ENCODE peak calls at places on chromosomes 5 and 9, in nine cellular contexts. X, L, P, N, G, S, M, Q and F are unnamed samples.

GRCh38 chr9:19759066-19759465 is 29.8 kb downstream of the SLC24A2 start:
- DNase-seq in M (no peak), N (no peak), Q (no peak), S (no peak), G (no peak), X (no peak), P (no peak), L (no peak), F (no peak)

GRCh38 chr5:68884893-68885292 is 208.9 kb upstream of the SLC30A5 start:
- DNase-seq in S (no peak), G (no peak), X (peak), L (no peak), N (no peak), M (no peak), P (no peak), Q (no peak), F (no peak)

GRCh38 chr9:126531591-126531990 is 82.1 kb upstream of the LMX1B start:
- DNase-seq in N (no peak), X (no peak), Q (no peak), L (no peak), P (no peak), M (peak), S (no peak), G (no peak), F (no peak)

GRCh38 chr5:74303575-74303974 is 337.0 kb downstream of the ENC1 start:
- DNase-seq in P (no peak), G (no peak), Q (no peak), X (no peak), L (no peak), M (no peak), S (no peak), N (no peak), F (no peak)

GRCh38 chr9:22452415-22453010 is 5.9 kb downstream of the DMRTA1 start:
- DNase-seq in G (no peak), Q (peak), N (no peak), S (no peak), X (peak), P (no peak), L (peak), M (peak), F (peak)

GRCh38 chr9:18338042-18338441 is 135.9 kb upstream of the ADAMTSL1 start:
- DNase-seq in Q (no peak), M (no peak), X (peak), S (no peak), L (no peak), G (no peak), N (no peak), P (no peak), F (no peak)

GRCh38 chr5:14108170-14108996 is 34.8 kb upstream of the TRIO start:
- DNase-seq in S (peak), X (peak), Q (peak), P (no peak), M (no peak), G (peak), L (peak), N (peak), F (peak)

GRCh38 chr5:78698218-78698751 is 49.7 kb upstream of the LHFPL2 start:
- DNase-seq in L (no peak), S (no peak), P (no peak), G (no peak), N (no peak), M (no peak), Q (no peak), X (peak), F (peak)

GRCh38 chr5:139378101-139378825 is 4.8 kb downstream of the SLC23A1 start:
- DNase-seq in S (no peak), G (no peak), N (no peak), M (peak), Q (peak), X (no peak), P (no peak), L (no peak), F (no peak)

GRCh38 chr9:71692337-71692736 is 76.0 kb downstream of the CEMIP2 start:
- DNase-seq in X (no peak), G (no peak), Q (no peak), P (no peak), M (no peak), S (no peak), L (no peak), N (no peak), F (no peak)

GRCh38 chr9:32427111-32427873 is 42.8 kb downstream of the ACO1 start:
- DNase-seq in Q (peak), L (no peak), N (no peak), S (no peak), M (no peak), X (peak), P (no peak), G (no peak), F (peak)

GRCh38 chr5:59126665-59127354 is 543.9 kb downstream of the RAB3C start:
- DNase-seq in S (no peak), L (no peak), N (no peak), X (peak), Q (no peak), M (no peak), P (no peak), G (no peak), F (peak)

GRCh38 chr9:105503873-105504272 is 54.1 kb upstream of the FKTN start:
- DNase-seq in L (no peak), M (no peak), Q (no peak), X (no peak), S (no peak), G (no peak), N (no peak), P (no peak), F (no peak)

GRCh38 chr5:124544366-124545055 is 201.9 kb downstream of the ZNF608 start:
- DNase-seq in N (no peak), S (no peak), G (no peak), M (no peak), P (no peak), Q (no peak), X (no peak), L (no peak), F (no peak)

GRCh38 chr9:95360866-95361265 is 43.4 kb upstream of the FANCC start:
- DNase-seq in M (no peak), Q (no peak), N (no peak), P (no peak), X (no peak), G (no peak), L (no peak), S (no peak), F (no peak)

GRCh38 chr5:38258319-38259061 is at the start of gene EGFLAM:
- DNase-seq in G (no peak), P (no peak), S (no peak), Q (no peak), M (no peak), N (no peak), X (peak), L (no peak), F (no peak)

GRCh38 chr5:95238560-95239325 is 46.2 kb downstream of the MCTP1 start:
- DNase-seq in Q (no peak), L (peak), G (peak), N (no peak), X (peak), S (peak), P (no peak), M (no peak), F (no peak)

GRCh38 chr9:38338359-38339014 is 54.0 kb upstream of the ALDH1B1 start:
- DNase-seq in Q (no peak), X (no peak), M (no peak), N (no peak), G (no peak), P (no peak), L (no peak), S (no peak), F (no peak)

GRCh38 chr5:133706732-133707430 is 94.5 kb upstream of the FSTL4 start:
- DNase-seq in S (no peak), P (no peak), G (no peak), Q (no peak), M (peak), X (no peak), L (no peak), N (no peak), F (no peak)

GRCh38 chr5:14447958-14448881 is 133.4 kb upstream of the OTULINL start:
- DNase-seq in G (no peak), N (no peak), S (no peak), P (no peak), X (peak), L (peak), Q (no peak), M (no peak), F (peak)

GRCh38 chr5:125604104-125604503 is 819.1 kb upstream of the GRAMD2B start:
- DNase-seq in P (no peak), S (no peak), N (no peak), Q (no peak), M (no peak), X (no peak), G (no peak), L (no peak), F (no peak)

GRCh38 chr5:96114736-96115466 is 153.2 kb upstream of the ELL2 start:
- DNase-seq in Q (no peak), M (no peak), X (peak), L (no peak), N (no peak), S (peak), P (no peak), G (no peak), F (peak)

GRCh38 chr5:100683881-100684280 is 148.7 kb downstream of the FAM174A start:
- DNase-seq in L (no peak), Q (no peak), P (no peak), M (no peak), X (no peak), N (no peak), G (no peak), S (no peak), F (no peak)

GRCh38 chr5:81626524-81626923 is 124.4 kb downstream of the SSBP2 start:
- DNase-seq in S (peak), Q (no peak), P (no peak), N (no peak), G (peak), L (no peak), M (no peak), X (peak), F (peak)

GRCh38 chr5:154249786-154250185 is 59.3 kb downstream of the GALNT10 start:
- DNase-seq in S (no peak), P (no peak), X (no peak), Q (no peak), M (no peak), G (no peak), L (no peak), N (no peak), F (no peak)

GRCh38 chr9:131951905-131952304 is 127.8 kb downstream of the MED27 start:
- DNase-seq in P (no peak), Q (no peak), S (no peak), M (no peak), G (no peak), X (peak), L (no peak), N (no peak), F (no peak)

GRCh38 chr5:28286566-28286965 is 1248.2 kb upstream of the CDH9 start:
- DNase-seq in P (no peak), G (no peak), M (no peak), S (no peak), X (no peak), N (no peak), L (no peak), Q (no peak), F (no peak)

GRCh38 chr5:139644646-139645494 is 3.3 kb upstream of the CXXC5 start:
- DNase-seq in Q (no peak), X (no peak), M (peak), G (no peak), L (no peak), N (no peak), S (no peak), P (no peak), F (no peak)

GRCh38 chr5:10736354-10736753 is 24.7 kb downstream of the DAP start:
- DNase-seq in M (peak), P (no peak), L (no peak), S (no peak), Q (no peak), N (no peak), X (no peak), G (no peak), F (no peak)

GRCh38 chr9:81492710-81493447 is 196.5 kb downstream of the TLE1 start:
- DNase-seq in L (no peak), N (no peak), X (peak), M (no peak), G (peak), Q (no peak), P (no peak), S (peak), F (peak)

GRCh38 chr5:18216016-18216415 is 581.8 kb downstream of the TAF11L14 start:
- DNase-seq in L (no peak), X (no peak), P (no peak), N (no peak), G (no peak), S (no peak), Q (no peak), M (no peak), F (no peak)

GRCh38 chr5:31530541-31531265 is 1.2 kb downstream of the DROSHA start:
- DNase-seq in X (peak), P (no peak), G (no peak), L (no peak), N (no peak), S (no peak), Q (no peak), M (no peak), F (peak)

GRCh38 chr5:137734962-137735530 is 843 bp downstream of the KLHL3 start:
- DNase-seq in P (no peak), M (peak), X (peak), L (peak), Q (peak), N (no peak), S (no peak), G (no peak), F (no peak)

GRCh38 chr5:79771387-79771786 is 81.8 kb downstream of the CMYA5 start:
- DNase-seq in P (no peak), G (peak), M (no peak), N (no peak), L (no peak), Q (no peak), X (peak), S (no peak), F (peak)

GRCh38 chr5:175856408-175856807 is 15.0 kb upstream of the CPLX2 start:
- DNase-seq in G (no peak), L (no peak), S (no peak), N (no peak), X (no peak), Q (no peak), M (no peak), P (no peak), F (no peak)

GRCh38 chr9:35140097-35140496 is 21.7 kb upstream of the UNC13B start:
- DNase-seq in L (no peak), G (no peak), Q (no peak), P (no peak), M (no peak), X (no peak), S (no peak), N (no peak), F (no peak)